ENCODE peak calls at places on chromosomes 11 and 22, in eight cellular contexts. U, H, O, Q, D, C, S and G are unnamed samples.

GRCh38 chr22:48182896-48183805 is 1420.7 kb downstream of the TBC1D22A start:
- DNase-seq in H (no peak), D (no peak), S (no peak), C (no peak), U (no peak), O (no peak), Q (no peak), G (no peak)

GRCh38 chr11:101407324-101407723 is 176.5 kb downstream of the TRPC6 start:
- DNase-seq in S (no peak), D (peak), U (no peak), Q (no peak), H (no peak), C (no peak), O (no peak), G (no peak)

GRCh38 chr11:102829671-102830070 is 13.7 kb downstream of the MMP3 start:
- DNase-seq in C (no peak), H (no peak), U (no peak), Q (no peak), O (no peak), S (no peak), D (no peak), G (no peak)

GRCh38 chr22:27918351-27919221 is 470 bp downstream of the PITPNB start:
- DNase-seq in D (peak), S (peak), C (peak), O (peak), U (peak), H (peak), Q (peak), G (peak)

GRCh38 chr22:46366801-46367706 is 31.5 kb downstream of the TRMU start:
- DNase-seq in D (no peak), U (no peak), C (no peak), S (no peak), Q (no peak), O (no peak), H (no peak), G (no peak)

GRCh38 chr11:122721964-122722266 is 66.4 kb downstream of the UBASH3B start:
- DNase-seq in Q (no peak), S (no peak), D (peak), H (no peak), O (no peak), U (no peak), C (no peak), G (peak)

GRCh38 chr11:10913996-10914514 is 56.2 kb upstream of the ZBED5 start:
- DNase-seq in Q (no peak), U (no peak), S (no peak), H (no peak), D (no peak), O (peak), C (no peak), G (no peak)

GRCh38 chr11:130403301-130403804 is 25.1 kb downstream of the ADAMTS8 start:
- DNase-seq in O (no peak), H (no peak), D (peak), U (no peak), Q (peak), S (no peak), C (no peak), G (peak)

GRCh38 chr22:44102856-44103255 is 77.9 kb upstream of the PARVG start:
- DNase-seq in H (no peak), S (no peak), C (no peak), D (no peak), O (no peak), U (no peak), Q (peak), G (no peak)

GRCh38 chr11:65851811-65852507 is 6.0 kb downstream of the CFL1 start:
- DNase-seq in U (no peak), S (no peak), D (no peak), C (no peak), O (no peak), Q (no peak), H (no peak), G (no peak)

GRCh38 chr11:124892131-124892530 is 5.5 kb downstream of the ROBO4 start:
- DNase-seq in S (no peak), D (no peak), U (no peak), H (no peak), O (no peak), C (no peak), Q (no peak), G (no peak)

GRCh38 chr11:113894421-113894996 is 10.1 kb upstream of the HTR3B start:
- DNase-seq in S (no peak), U (no peak), C (no peak), O (peak), Q (no peak), H (no peak), D (no peak), G (no peak)

GRCh38 chr11:84524422-84525051 is 1102.6 kb downstream of the DLG2 start:
- DNase-seq in C (no peak), S (no peak), D (peak), O (no peak), U (no peak), Q (no peak), H (no peak), G (no peak)

GRCh38 chr11:69358398-69359080 is 64.6 kb downstream of the MYEOV start:
- DNase-seq in U (no peak), D (no peak), H (peak), Q (no peak), S (no peak), C (no peak), O (no peak), G (no peak)

GRCh38 chr22:27105142-27106025 is 448.0 kb downstream of the MIAT start:
- DNase-seq in C (no peak), O (peak), D (peak), Q (peak), H (no peak), S (no peak), U (no peak), G (peak)

GRCh38 chr22:38097557-38098409 is 12.7 kb downstream of the BAIAP2L2 start:
- DNase-seq in S (no peak), H (no peak), C (no peak), U (no peak), D (no peak), Q (peak), O (no peak), G (no peak)

GRCh38 chr11:76685841-76686240 is 15.3 kb upstream of the LRRC32 start:
- DNase-seq in U (no peak), D (no peak), C (no peak), H (no peak), Q (no peak), O (peak), S (no peak), G (no peak)

GRCh38 chr11:48105096-48105990 is 111.3 kb upstream of the OR4B1 start:
- DNase-seq in C (no peak), O (no peak), S (no peak), D (no peak), Q (no peak), U (no peak), H (no peak), G (no peak)

GRCh38 chr11:62138630-62139425 is 15.0 kb downstream of the INCENP start:
- DNase-seq in H (no peak), U (no peak), O (no peak), Q (no peak), C (no peak), S (no peak), D (no peak), G (no peak)

GRCh38 chr11:125404136-125404810 is 91.8 kb downstream of the FEZ1 start:
- DNase-seq in C (no peak), S (no peak), U (no peak), Q (no peak), D (no peak), H (no peak), O (peak), G (no peak)

GRCh38 chr11:37505406-37505805 is 907.4 kb upstream of the RAG2 start:
- DNase-seq in Q (no peak), D (no peak), C (no peak), H (no peak), U (no peak), O (no peak), S (no peak), G (no peak)

GRCh38 chr22:23376256-23376655 is 195.9 kb downstream of the BCR start:
- DNase-seq in U (peak), H (no peak), C (no peak), O (peak), S (no peak), D (no peak), Q (no peak), G (no peak)

GRCh38 chr22:43995057-43995685 is 28.9 kb upstream of the PARVB start:
- DNase-seq in O (no peak), H (no peak), C (no peak), U (no peak), Q (no peak), D (no peak), S (no peak), G (no peak)

GRCh38 chr11:85590848-85591483 is 36.2 kb downstream of the DLG2 start:
- DNase-seq in S (no peak), O (peak), Q (no peak), C (no peak), U (no peak), D (peak), H (no peak), G (no peak)

GRCh38 chr22:50173221-50173982 is 2.9 kb downstream of the PANX2 start:
- DNase-seq in D (no peak), U (no peak), Q (peak), S (no peak), O (peak), H (no peak), C (no peak), G (no peak)

GRCh38 chr22:44337658-44338004 is 24.9 kb upstream of the SHISAL1 start:
- DNase-seq in Q (peak), S (no peak), O (peak), H (no peak), C (no peak), U (no peak), D (peak), G (peak)

GRCh38 chr22:49307870-49308269 is 519.8 kb downstream of the BRD1 start:
- DNase-seq in Q (no peak), H (peak), O (no peak), C (no peak), U (no peak), D (no peak), S (no peak), G (no peak)

GRCh38 chr22:37428649-37429586 is 1.6 kb upstream of the ELFN2 start:
- DNase-seq in C (peak), Q (peak), U (peak), H (peak), O (peak), S (peak), D (peak), G (no peak)

GRCh38 chr11:98711011-98711410 is 309.7 kb upstream of the CNTN5 start:
- DNase-seq in H (no peak), Q (no peak), U (no peak), O (no peak), D (no peak), S (no peak), C (no peak), G (no peak)

GRCh38 chr11:62689421-62690183 is at the start of gene LRRN4CL:
- DNase-seq in H (no peak), S (no peak), Q (peak), O (no peak), C (no peak), D (peak), U (no peak), G (peak)

GRCh38 chr11:85582111-85582510 is 45.0 kb downstream of the DLG2 start:
- DNase-seq in U (no peak), Q (no peak), O (no peak), S (no peak), C (no peak), D (no peak), H (no peak), G (no peak)